ENCODE peak calls at places on chromosomes 6 and 20, in seven cellular contexts. O, M, S, F, P, I and Q are unnamed samples. For H3K4me1, the result is how much of the 10 kb centered on the place peaks cover.

GRCh38 chr6:39841291-39841690 is 49.1 kb downstream of the DAAM2 start:
- DNase-seq in I (peak), M (peak), O (no peak), P (no peak), S (no peak), F (no peak), Q (no peak)

GRCh38 chr6:1190361-1190760 is 121.5 kb upstream of the FOXQ1 start:
- DNase-seq in S (no peak), O (no peak), P (no peak), F (no peak), M (peak), I (peak), Q (no peak)

GRCh38 chr6:34237722-34238506 is 1.2 kb downstream of the HMGA1 start:
- DNase-seq in S (peak), M (no peak), I (peak), P (peak), F (peak), O (peak), Q (peak)

GRCh38 chr6:133368664-133369063 is 127.5 kb downstream of the EYA4 start:
- DNase-seq in O (no peak), P (no peak), I (peak), S (no peak), M (no peak), F (no peak), Q (no peak)

GRCh38 chr6:160226118-160226541 is 32.5 kb downstream of the SLC22A2 start:
- DNase-seq in F (no peak), O (no peak), I (no peak), S (no peak), M (peak), P (no peak), Q (no peak)

GRCh38 chr20:8372819-8373218 is 240.8 kb downstream of the PLCB1 start:
- DNase-seq in M (no peak), S (no peak), O (no peak), F (no peak), P (no peak), I (no peak), Q (no peak)

GRCh38 chr20:57390604-57391438 is at the start of gene RBM38:
- DNase-seq in M (no peak), F (peak), O (peak), S (peak), P (peak), I (peak), Q (peak)

GRCh38 chr6:26197736-26198625 is 110.8 kb downstream of the HFE start:
- DNase-seq in S (no peak), M (no peak), I (peak), O (no peak), P (no peak), F (no peak), Q (peak)

GRCh38 chr20:17315491-17316231 is 88.8 kb downstream of the PCSK2 start:
- DNase-seq in P (no peak), F (peak), I (no peak), M (no peak), O (no peak), S (no peak), Q (no peak)

GRCh38 chr20:46229478-46229877 is 78.8 kb downstream of the CDH22 start:
- DNase-seq in M (no peak), O (no peak), I (no peak), F (no peak), P (no peak), S (no peak), Q (no peak)

GRCh38 chr6:23663652-23664051 is 462.4 kb upstream of the NRSN1 start:
- DNase-seq in S (no peak), P (no peak), F (no peak), O (no peak), M (no peak), I (no peak), Q (no peak)

GRCh38 chr6:3911614-3912336 is 62.6 kb downstream of the FAM50B start:
- DNase-seq in I (peak), S (no peak), F (peak), M (peak), O (no peak), P (peak), Q (peak)

GRCh38 chr6:56226946-56227879 is 20.2 kb downstream of the COL21A1 start:
- DNase-seq in S (no peak), I (peak), O (no peak), P (no peak), M (peak), F (no peak), Q (no peak)

GRCh38 chr6:134910596-134910935 is 39.3 kb downstream of the ALDH8A1 start:
- DNase-seq in O (no peak), I (no peak), F (no peak), M (peak), S (no peak), P (no peak), Q (no peak)

GRCh38 chr20:48492188-48493070 is 335.4 kb downstream of the PREX1 start:
- DNase-seq in S (no peak), F (no peak), I (no peak), P (no peak), M (no peak), O (no peak), Q (no peak)

GRCh38 chr20:24378651-24379050 is 90.8 kb upstream of the SYNDIG1 start:
- DNase-seq in I (no peak), F (no peak), M (no peak), O (no peak), S (no peak), P (no peak), Q (no peak)

GRCh38 chr20:208937-209566 is 18.0 kb upstream of the DEFB129 start:
- DNase-seq in F (peak), M (peak), S (no peak), O (no peak), P (no peak), I (peak), Q (no peak)

GRCh38 chr6:91812596-91813274 is 1225.9 kb upstream of the MAP3K7 start:
- DNase-seq in O (no peak), M (peak), I (peak), S (no peak), P (no peak), F (no peak), Q (no peak)

GRCh38 chr6:11018225-11018624 is 25.9 kb downstream of the ELOVL2 start:
- DNase-seq in M (no peak), I (no peak), O (no peak), F (no peak), P (no peak), S (no peak), Q (no peak)

GRCh38 chr6:154500769-154501171 is 9.7 kb downstream of the CNKSR3 start:
- DNase-seq in P (no peak), S (no peak), F (peak), O (no peak), I (no peak), M (no peak), Q (no peak)

GRCh38 chr20:25061103-25061799 is 3.3 kb upstream of the ACSS1 start:
- DNase-seq in M (no peak), P (no peak), S (no peak), O (peak), F (peak), I (no peak), Q (peak)

GRCh38 chr20:16472045-16472872 is 101.0 kb downstream of the KIF16B start:
- DNase-seq in O (no peak), F (peak), I (peak), M (peak), S (no peak), P (no peak), Q (no peak)

GRCh38 chr6:52155791-52156576 is 30.2 kb upstream of the IL17A start:
- DNase-seq in O (no peak), P (no peak), I (no peak), F (no peak), S (no peak), M (peak), Q (no peak)

GRCh38 chr20:14335122-14335521 is 2.3 kb downstream of the FLRT3 start:
- DNase-seq in I (no peak), P (no peak), F (no peak), O (no peak), M (no peak), S (no peak), Q (no peak)

GRCh38 chr20:58133020-58133419 is 95.4 kb downstream of the ANKRD60 start:
- DNase-seq in O (no peak), F (no peak), M (no peak), I (no peak), P (no peak), S (no peak), Q (no peak)

GRCh38 chr6:71248306-71248705 is 40.3 kb upstream of the OGFRL1 start:
- DNase-seq in M (peak), I (peak), P (no peak), S (no peak), O (no peak), F (no peak), Q (no peak)

GRCh38 chr6:109121411-109121810 is 26.1 kb downstream of the CEP57L1 start:
- DNase-seq in M (peak), I (no peak), P (no peak), S (no peak), F (no peak), O (no peak), Q (no peak)

GRCh38 chr20:59398552-59399265 is 98.3 kb downstream of the EDN3 start:
- DNase-seq in F (no peak), P (no peak), S (no peak), I (no peak), O (no peak), M (no peak), Q (no peak)

GRCh38 chr20:17841751-17842191 is 126.8 kb downstream of the SNX5 start:
- DNase-seq in F (peak), M (peak), S (no peak), O (no peak), I (peak), P (peak), Q (no peak)

GRCh38 chr6:170575250-170575649 is 9.2 kb downstream of the PDCD2 start:
- DNase-seq in P (no peak), I (peak), O (no peak), F (no peak), S (no peak), M (no peak), Q (no peak)
- H3K4me1 ChIP-seq in P (under half), I (under half), O (under half), F (under half), S (under half), M (under half), Q (under half)

DNA sequence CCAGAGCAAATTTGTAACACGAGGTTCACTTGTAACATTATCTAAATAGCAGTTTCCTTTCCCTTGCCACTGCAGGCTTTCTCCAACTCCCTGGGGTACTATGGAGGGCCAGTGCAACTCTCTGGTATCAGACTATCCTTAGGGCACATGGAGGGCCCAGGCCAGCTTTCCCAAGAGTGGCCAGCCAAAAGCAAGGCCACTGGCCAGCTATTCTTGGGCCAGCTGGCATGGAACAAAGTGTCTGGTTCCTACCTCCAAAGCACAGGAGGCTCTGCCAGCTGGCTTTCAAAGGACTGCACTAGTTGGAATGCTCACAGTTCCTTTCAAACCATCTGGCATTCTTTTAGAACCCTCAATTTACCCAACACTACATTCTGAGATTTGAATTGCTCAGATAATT is 8.7 kb downstream of the RNF24 start:
- DNase-seq in O (no peak), M (peak), P (peak), I (no peak), S (no peak), F (peak), Q (no peak)
- H3K27ac ChIP-seq in O (no peak), M (no peak), P (peak), I (no peak), S (no peak), F (no peak), Q (no peak)

GRCh38 chr6:111588366-111588765 is 17.3 kb downstream of the TRAF3IP2 start:
- DNase-seq in M (no peak), P (no peak), F (no peak), O (no peak), S (no peak), I (no peak), Q (no peak)
- H3K4me1 ChIP-seq in M (under half), P (under half), F (half or more), O (half or more), S (under half), I (under half), Q (under half)

DNA sequence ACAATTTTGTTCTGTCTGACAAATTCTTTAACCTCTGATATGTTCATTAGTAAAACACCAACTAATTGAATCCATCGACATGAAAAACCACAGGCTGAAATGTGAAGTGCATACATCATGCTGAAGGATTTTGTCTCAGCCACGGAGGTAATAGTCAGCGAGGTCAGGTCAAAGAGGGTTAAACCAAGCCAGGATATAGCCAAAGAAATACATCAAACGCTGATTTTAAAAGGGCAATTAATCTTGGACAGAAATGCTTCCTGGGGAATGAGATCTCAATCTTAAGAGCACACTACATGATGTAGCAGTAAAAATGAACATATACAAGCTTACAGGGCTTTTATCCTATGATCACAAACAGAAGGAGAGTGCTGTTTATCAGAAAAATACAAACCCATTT is 106.7 kb downstream of the PRDM1 start:
- DNase-seq in S (no peak), P (no peak), O (no peak), F (no peak), I (peak), M (peak), Q (no peak)
- H3K27ac ChIP-seq in S (no peak), P (no peak), O (no peak), F (no peak), I (no peak), M (peak), Q (no peak)

GRCh38 chr6:15253107-15254073 is 7.5 kb downstream of the JARID2 start:
- DNase-seq in M (no peak), I (no peak), S (no peak), P (no peak), F (no peak), O (no peak), Q (no peak)
- H3K4me1 ChIP-seq in M (under half), I (under half), S (half or more), P (under half), F (half or more), O (under half), Q (under half)

GRCh38 chr20:55143605-55144004 is 668.2 kb downstream of the DOK5 start:
- DNase-seq in F (no peak), P (no peak), O (no peak), M (no peak), I (no peak), S (no peak), Q (no peak)

GRCh38 chr20:55135923-55136322 is 660.5 kb downstream of the DOK5 start:
- DNase-seq in P (no peak), I (no peak), F (no peak), O (no peak), S (no peak), M (no peak), Q (no peak)

GRCh38 chr20:55140631-55141030 is 665.2 kb downstream of the DOK5 start:
- DNase-seq in S (no peak), M (no peak), P (no peak), I (no peak), F (no peak), O (no peak), Q (no peak)

GRCh38 chr20:55142932-55143331 is 667.5 kb downstream of the DOK5 start:
- DNase-seq in M (no peak), S (no peak), I (no peak), P (no peak), F (no peak), O (no peak), Q (no peak)

GRCh38 chr20:55139173-55139765 is 663.9 kb downstream of the DOK5 start:
- DNase-seq in O (no peak), F (no peak), I (no peak), P (no peak), S (no peak), M (no peak), Q (no peak)
- H3K27ac ChIP-seq in O (no peak), F (no peak), I (no peak), P (no peak), S (no peak), M (no peak), Q (no peak)

DNA sequence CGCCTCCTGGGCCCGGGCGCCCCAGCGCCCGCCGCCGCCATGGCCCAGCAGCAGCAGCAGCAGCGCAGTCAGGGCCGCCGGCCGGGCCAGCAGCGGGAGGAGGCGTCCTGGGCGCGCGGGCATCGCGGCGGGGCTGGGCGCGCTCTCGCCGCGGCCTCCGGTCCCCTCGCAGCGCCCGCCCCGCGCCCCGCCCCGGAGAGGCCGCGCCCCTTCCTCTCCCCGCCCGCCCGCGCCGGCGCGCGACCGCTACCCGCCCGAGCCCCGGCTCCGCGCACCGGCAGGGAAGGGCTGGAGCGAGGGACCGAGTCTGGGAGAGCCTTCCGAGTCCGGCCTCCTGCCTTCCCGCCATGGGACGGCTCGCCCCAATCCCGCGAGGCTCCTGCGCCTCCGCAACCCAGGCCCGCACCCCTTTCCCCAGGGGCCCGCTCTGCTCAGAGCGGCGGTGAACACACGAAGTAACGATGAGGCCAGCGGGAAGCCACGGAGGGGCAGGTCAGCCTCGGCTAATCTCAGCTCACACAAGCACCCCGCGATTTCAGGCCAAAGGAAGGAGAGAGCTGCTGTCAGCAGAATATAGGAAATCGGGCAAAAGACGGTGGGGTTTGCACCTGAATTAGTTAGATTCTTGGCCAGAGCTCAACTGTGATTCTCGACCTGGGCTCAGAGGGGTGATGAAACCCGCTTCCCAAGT is at the start of gene TXNDC5:
- DNase-seq in P (peak), M (peak), I (peak), F (peak), O (peak), S (peak), Q (peak)
- H3K4me1 ChIP-seq in P (under half), M (under half), I (under half), F (under half), O (under half), S (under half), Q (under half)

GRCh38 chr6:40990301-40990700 is 48.7 kb downstream of the UNC5CL start:
- DNase-seq in F (no peak), P (no peak), M (no peak), I (no peak), O (no peak), S (no peak), Q (no peak)
- H3K27ac ChIP-seq in F (no peak), P (no peak), M (no peak), I (no peak), O (no peak), S (no peak), Q (no peak)

GRCh38 chr20:62652894-62653305 is 10.6 kb downstream of the SLCO4A1 start:
- DNase-seq in S (no peak), O (no peak), F (no peak), I (no peak), P (no peak), M (no peak), Q (no peak)
- H3K4me1 ChIP-seq in S (under half), O (under half), F (under half), I (under half), P (under half), M (under half), Q (under half)